ENCODE peak calls at places on chromosomes 5 and 9, in eight cellular contexts. U is stimulated activated CD4-positive, alpha-beta T cell treated with anti-CD3 and anti-CD28 coated beads, Interleukin-2, amount 100 ng/mL, for 4 hours; S is H9; F is bronchial epithelial cell; G is GDM1; R is spleen; D is stimulated activated CD8-positive, alpha-beta memory T cell treated with anti-CD3 and anti-CD28 coated beads, Interleukin-7, amount 100 ng/mL, for 24 hours; L is substantia nigra. X is an unnamed sample.

GRCh38 chr5:160449458-160449857 is 27.8 kb downstream of the PTTG1 start:
- DNase-seq in U (no peak), S (no peak), F (no peak), G (no peak), R (no peak), D (no peak), L (no peak), X (no peak)

GRCh38 chr9:93978498-93978897 is 23.3 kb upstream of the BARX1 start:
- DNase-seq in U (no peak), S (no peak), F (peak), G (no peak), R (no peak), D (no peak), L (no peak), X (no peak)

GRCh38 chr5:55407059-55407684 is 99.4 kb downstream of the MTREX start:
- DNase-seq in U (no peak), S (no peak), F (peak), G (no peak), R (no peak), D (no peak), L (peak), X (no peak)

GRCh38 chr9:112849363-112849922 is 41.2 kb downstream of the SLC46A2 start:
- DNase-seq in U (no peak), S (no peak), F (no peak), G (no peak), R (no peak), D (no peak), L (no peak), X (no peak)

GRCh38 chr5:138230981-138231589 is 18.0 kb upstream of the CDC23 start:
- DNase-seq in U (no peak), S (no peak), F (peak), G (no peak), R (peak), D (no peak), L (no peak), X (no peak)

GRCh38 chr5:174177976-174178600 is 132.6 kb downstream of the NSG2 start:
- DNase-seq in U (no peak), S (peak), F (no peak), G (no peak), R (no peak), D (no peak), L (no peak), X (no peak)

GRCh38 chr5:71873202-71873601 is 154.1 kb downstream of the CARTPT start:
- DNase-seq in U (no peak), S (no peak), F (peak), G (no peak), R (no peak), D (no peak), L (peak), X (no peak)

GRCh38 chr9:14314424-14314928 is 535 bp upstream of the NFIB start:
- DNase-seq in U (no peak), S (peak), F (peak), G (no peak), R (no peak), D (no peak), L (no peak), X (no peak)

GRCh38 chr5:5492087-5492933 is 69.8 kb downstream of the ICE1 start:
- DNase-seq in U (peak), S (peak), F (peak), G (peak), R (no peak), D (no peak), L (no peak), X (no peak)

GRCh38 chr9:17063535-17064135 is 71.2 kb upstream of the CNTLN start:
- DNase-seq in U (no peak), S (peak), F (peak), G (peak), R (no peak), D (no peak), L (no peak), X (no peak)

X was measured in omental fat pad.